ENCODE peak calls at places on chromosome 22, in nine cellular contexts. Q, Z, Y, H, P, G, K, V and F are unnamed samples.

GRCh38 chr22:50105529-50106100 is 15.8 kb downstream of the MOV10L1 start:
- DNase-seq in Q (peak), Z (no peak), Y (peak), H (peak), P (no peak), G (no peak), K (peak), V (no peak), F (peak)

GRCh38 chr22:46775364-46775758 is 12.9 kb downstream of the TBC1D22A start:
- DNase-seq in Q (no peak), Z (no peak), Y (no peak), H (no peak), P (no peak), G (no peak), K (no peak), V (no peak), F (no peak)

GRCh38 chr22:31577711-31578110 is 81.4 kb downstream of the SFI1 start:
- DNase-seq in Q (no peak), Z (no peak), Y (no peak), H (no peak), P (no peak), G (no peak), K (no peak), V (no peak), F (no peak)

GRCh38 chr22:49717322-49717919 is 110.3 kb downstream of the BRD1 start:
- DNase-seq in Q (no peak), Z (no peak), Y (no peak), H (no peak), P (no peak), G (no peak), K (no peak), V (no peak), F (no peak)

GRCh38 chr22:27603823-27604190 is 197.7 kb downstream of the MN1 start:
- DNase-seq in Q (peak), Z (no peak), Y (no peak), H (no peak), P (no peak), G (peak), K (no peak), V (peak), F (no peak)

GRCh38 chr22:46070722-46071450 is 79.4 kb upstream of the PPARA start:
- DNase-seq in Q (peak), Z (peak), Y (peak), H (no peak), P (peak), G (no peak), K (peak), V (peak), F (peak)

GRCh38 chr22:41021655-41022454 is 70.5 kb upstream of the EP300 start:
- DNase-seq in Q (peak), Z (peak), Y (peak), H (peak), P (peak), G (no peak), K (peak), V (peak), F (no peak)

GRCh38 chr22:31980628-31981027 is 36.3 kb downstream of the YWHAH start:
- DNase-seq in Q (no peak), Z (no peak), Y (no peak), H (no peak), P (no peak), G (no peak), K (no peak), V (no peak), F (no peak)

GRCh38 chr22:22968366-22968765 is 80.8 kb downstream of the IGLL5 start:
- DNase-seq in Q (no peak), Z (no peak), Y (no peak), H (no peak), P (no peak), G (no peak), K (no peak), V (no peak), F (no peak)

GRCh38 chr22:34334893-34335292 is 414.6 kb upstream of the LARGE1 start:
- DNase-seq in Q (no peak), Z (no peak), Y (no peak), H (peak), P (no peak), G (no peak), K (no peak), V (no peak), F (no peak)

GRCh38 chr22:24985824-24986214 is 33.3 kb downstream of the KIAA1671 start:
- DNase-seq in Q (peak), Z (no peak), Y (peak), H (peak), P (no peak), G (peak), K (peak), V (peak), F (peak)

GRCh38 chr22:22925795-22926358 is 38.3 kb downstream of the IGLL5 start:
- DNase-seq in Q (no peak), Z (no peak), Y (no peak), H (no peak), P (no peak), G (no peak), K (no peak), V (no peak), F (no peak)

GRCh38 chr22:29359469-29359868 is 28.9 kb downstream of the AP1B1 start:
- DNase-seq in Q (peak), Z (peak), Y (peak), H (peak), P (peak), G (no peak), K (peak), V (peak), F (peak)

GRCh38 chr22:45885171-45885840 is 91.7 kb downstream of the WNT7B start:
- DNase-seq in Q (no peak), Z (no peak), Y (no peak), H (no peak), P (no peak), G (no peak), K (no peak), V (no peak), F (no peak)

GRCh38 chr22:26461188-26461810 is 22.3 kb downstream of the HPS4 start:
- DNase-seq in Q (peak), Z (peak), Y (peak), H (peak), P (peak), G (no peak), K (peak), V (peak), F (peak)

GRCh38 chr22:25953919-25954318 is 211.9 kb downstream of the MYO18B start:
- DNase-seq in Q (no peak), Z (no peak), Y (no peak), H (no peak), P (no peak), G (no peak), K (no peak), V (no peak), F (no peak)

GRCh38 chr22:48171294-48171693 is 1408.8 kb downstream of the TBC1D22A start:
- DNase-seq in Q (no peak), Z (no peak), Y (no peak), H (no peak), P (peak), G (no peak), K (no peak), V (no peak), F (no peak)

GRCh38 chr22:29689872-29690213 is 30.0 kb upstream of the CABP7 start:
- DNase-seq in Q (peak), Z (peak), Y (peak), H (peak), P (peak), G (no peak), K (peak), V (peak), F (peak)

GRCh38 chr22:17101475-17102296 is 16.9 kb downstream of the IL17RA start:
- DNase-seq in Q (no peak), Z (no peak), Y (no peak), H (no peak), P (no peak), G (no peak), K (no peak), V (no peak), F (no peak)

GRCh38 chr22:31122532-31123291 is at the start of gene INPP5J:
- DNase-seq in Q (peak), Z (peak), Y (peak), H (peak), P (peak), G (no peak), K (peak), V (no peak), F (no peak)

GRCh38 chr22:29060251-29060650 is 1.4 kb downstream of the C22orf31 start:
- DNase-seq in Q (no peak), Z (no peak), Y (no peak), H (no peak), P (no peak), G (no peak), K (no peak), V (no peak), F (no peak)

GRCh38 chr22:25383278-25383820 is 163.9 kb downstream of the CRYBB2 start:
- DNase-seq in Q (no peak), Z (no peak), Y (no peak), H (no peak), P (peak), G (no peak), K (no peak), V (no peak), F (no peak)

GRCh38 chr22:28369849-28370248 is 309.8 kb downstream of the TTC28 start:
- DNase-seq in Q (no peak), Z (no peak), Y (no peak), H (no peak), P (no peak), G (no peak), K (no peak), V (no peak), F (no peak)

GRCh38 chr22:39927544-39927943 is 26.7 kb downstream of the GRAP2 start:
- DNase-seq in Q (no peak), Z (no peak), Y (no peak), H (no peak), P (no peak), G (no peak), K (no peak), V (no peak), F (no peak)

GRCh38 chr22:30874431-30875370 is 93.9 kb downstream of the MORC2 start:
- DNase-seq in Q (no peak), Z (no peak), Y (no peak), H (no peak), P (no peak), G (no peak), K (no peak), V (no peak), F (no peak)

GRCh38 chr22:46347646-46348045 is 12.1 kb downstream of the TRMU start:
- DNase-seq in Q (no peak), Z (no peak), Y (no peak), H (no peak), P (no peak), G (no peak), K (no peak), V (no peak), F (no peak)

GRCh38 chr22:46072030-46072881 is 78.1 kb upstream of the PPARA start:
- DNase-seq in Q (peak), Z (peak), Y (peak), H (peak), P (peak), G (no peak), K (no peak), V (peak), F (peak)

GRCh38 chr22:33421859-33422258 is 363.7 kb upstream of the SYN3 start:
- DNase-seq in Q (no peak), Z (no peak), Y (no peak), H (no peak), P (no peak), G (no peak), K (no peak), V (no peak), F (no peak)

GRCh38 chr22:30262917-30263741 is 3.5 kb downstream of the OSM start:
- DNase-seq in Q (peak), Z (peak), Y (peak), H (peak), P (peak), G (no peak), K (peak), V (peak), F (peak)

GRCh38 chr22:23036684-23037428 is 33.5 kb upstream of the GNAZ start:
- DNase-seq in Q (peak), Z (no peak), Y (peak), H (peak), P (no peak), G (no peak), K (no peak), V (no peak), F (peak)

GRCh38 chr22:45202333-45203149 is 38.2 kb downstream of the KIAA0930 start:
- DNase-seq in Q (no peak), Z (no peak), Y (peak), H (peak), P (no peak), G (no peak), K (no peak), V (no peak), F (no peak)

GRCh38 chr22:30742291-30743256 is 47.9 kb downstream of the OSBP2 start:
- DNase-seq in Q (no peak), Z (no peak), Y (peak), H (peak), P (no peak), G (no peak), K (peak), V (no peak), F (no peak)

GRCh38 chr22:25709758-25710157 is 32.2 kb upstream of the MYO18B start:
- DNase-seq in Q (no peak), Z (no peak), Y (no peak), H (no peak), P (no peak), G (no peak), K (no peak), V (no peak), F (no peak)

GRCh38 chr22:35443338-35443737 is 43.4 kb downstream of the MCM5 start:
- DNase-seq in Q (no peak), Z (no peak), Y (no peak), H (no peak), P (no peak), G (no peak), K (no peak), V (no peak), F (no peak)

GRCh38 chr22:25747245-25747944 is 5.4 kb downstream of the MYO18B start:
- DNase-seq in Q (peak), Z (peak), Y (peak), H (peak), P (no peak), G (peak), K (peak), V (peak), F (peak)

GRCh38 chr22:47013861-47014635 is 251.6 kb downstream of the TBC1D22A start:
- DNase-seq in Q (no peak), Z (no peak), Y (no peak), H (no peak), P (no peak), G (no peak), K (no peak), V (no peak), F (no peak)

GRCh38 chr22:42190274-42190673 is 59.7 kb upstream of the CYP2D6 start:
- DNase-seq in Q (no peak), Z (no peak), Y (no peak), H (peak), P (no peak), G (no peak), K (no peak), V (no peak), F (no peak)

GRCh38 chr22:42194104-42194851 is 63.7 kb upstream of the CYP2D6 start:
- DNase-seq in Q (no peak), Z (no peak), Y (no peak), H (no peak), P (no peak), G (no peak), K (no peak), V (no peak), F (no peak)

GRCh38 chr22:42189761-42190160 is 59.2 kb upstream of the CYP2D6 start:
- DNase-seq in Q (no peak), Z (no peak), Y (no peak), H (no peak), P (no peak), G (no peak), K (no peak), V (no peak), F (no peak)

GRCh38 chr22:42194953-42195352 is 64.3 kb upstream of the CYP2D6 start:
- DNase-seq in Q (no peak), Z (no peak), Y (no peak), H (no peak), P (no peak), G (no peak), K (no peak), V (no peak), F (no peak)

DNA sequence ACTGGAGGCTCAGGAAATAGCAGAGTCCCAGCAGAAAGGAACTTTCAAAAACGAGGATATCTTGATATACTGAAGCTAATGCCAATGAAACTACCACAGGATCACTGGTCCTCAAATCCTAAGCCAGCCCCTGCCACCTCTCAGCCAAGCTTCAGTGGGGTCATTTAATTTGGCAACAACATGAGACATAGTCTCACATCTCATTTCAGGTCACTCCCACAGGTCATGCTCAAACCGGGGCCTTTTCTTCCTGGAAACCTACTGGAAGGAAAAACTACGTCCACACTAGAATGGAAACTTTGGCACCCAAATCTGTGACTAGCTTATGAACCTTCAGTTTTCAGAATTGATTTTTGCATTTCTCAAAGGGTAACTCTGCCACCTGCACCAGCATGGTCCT is 61.9 kb upstream of the CYP2D6 start:
- DNase-seq in Q (no peak), Z (no peak), Y (no peak), H (no peak), P (no peak), G (no peak), K (no peak), V (no peak), F (no peak)
- TF ChIP-seq CTCF in Q (no peak), Z (no peak), Y (no peak), H (no peak), P (no peak), G (no peak), K (no peak), V (no peak), F (no peak)

GRCh38 chr22:20729194-20729593 is 44.7 kb upstream of the SERPIND1 start:
- DNase-seq in Q (no peak), Z (no peak), Y (no peak), H (no peak), P (no peak), G (no peak), K (no peak), V (no peak), F (no peak)
- TF ChIP-seq CTCF in Q (no peak), Z (no peak), Y (no peak), H (no peak), P (no peak), G (no peak), K (no peak), V (no peak), F (no peak)

DNA sequence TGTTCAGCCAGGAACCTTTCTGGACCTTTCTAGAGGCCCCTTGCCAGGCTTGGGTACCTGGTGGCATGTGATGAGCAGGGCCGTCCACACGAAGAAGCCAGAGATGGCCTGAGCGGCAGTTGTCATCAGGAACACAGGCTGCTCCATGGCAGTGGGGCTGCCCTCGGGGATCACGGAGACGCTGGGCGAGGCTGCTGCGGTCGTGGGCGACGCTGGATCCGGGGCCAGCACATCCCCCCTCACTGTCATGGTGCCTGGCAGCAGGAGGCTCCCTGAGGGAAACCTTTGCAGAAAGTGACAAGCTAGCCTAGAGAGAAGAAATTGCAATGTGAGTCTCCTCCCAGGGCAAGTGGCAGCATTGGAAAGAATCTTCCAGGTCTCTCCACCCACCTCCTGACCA is 25.1 kb downstream of the TMEM184B start:
- DNase-seq in Q (no peak), Z (no peak), Y (no peak), H (no peak), P (no peak), G (no peak), K (no peak), V (no peak), F (no peak)
- TF ChIP-seq CTCF in Q (no peak), Z (no peak), Y (no peak), H (no peak), P (no peak), G (no peak), K (no peak), V (no peak), F (no peak)

GRCh38 chr22:37632174-37633081 is 7.0 kb upstream of the SH3BP1 start:
- DNase-seq in Q (no peak), Z (no peak), Y (no peak), H (no peak), P (no peak), G (no peak), K (no peak), V (no peak), F (no peak)

GRCh38 chr22:37633082-37633692 is 6.3 kb upstream of the SH3BP1 start:
- DNase-seq in Q (no peak), Z (no peak), Y (no peak), H (no peak), P (no peak), G (no peak), K (no peak), V (no peak), F (no peak)

GRCh38 chr22:37635157-37635556 is 4.3 kb upstream of the SH3BP1 start:
- DNase-seq in Q (no peak), Z (no peak), Y (no peak), H (no peak), P (no peak), G (no peak), K (no peak), V (no peak), F (no peak)

GRCh38 chr22:37634505-37635002 is 4.9 kb upstream of the SH3BP1 start:
- DNase-seq in Q (no peak), Z (no peak), Y (no peak), H (no peak), P (peak), G (no peak), K (no peak), V (no peak), F (no peak)

GRCh38 chr22:37633693-37634504 is 5.6 kb upstream of the SH3BP1 start:
- DNase-seq in Q (peak), Z (peak), Y (peak), H (peak), P (peak), G (no peak), K (peak), V (peak), F (peak)
- TF ChIP-seq CTCF in Q (peak), Z (no peak), Y (peak), H (peak), P (no peak), G (peak), K (no peak), V (peak), F (peak)

GRCh38 chr22:19058713-19059451 is 63.3 kb downstream of the DGCR2 start:
- DNase-seq in Q (no peak), Z (no peak), Y (no peak), H (no peak), P (no peak), G (no peak), K (no peak), V (no peak), F (no peak)
- TF ChIP-seq CTCF in Q (no peak), Z (no peak), Y (no peak), H (no peak), P (no peak), G (no peak), K (no peak), V (no peak), F (no peak)